ENCODE peak calls at places on chromosomes 13 and 19, in six cellular contexts. W is fibroblast of lung; A is fibroblast of the aortic adventitia; P is activated CD8-positive, alpha-beta memory T cell treated with anti-CD3 and anti-CD28 coated beads for 24 hours; J is activated CD4-positive, alpha-beta memory T cell treated with anti-CD3 and anti-CD28 coated beads, Interleukin-2, amount 10 ng/mL, durations not matched to agents 7 days and 5 days; N is body of pancreas. L is an unnamed sample.
A peak's percentile ranks its signal among the peaks of the same experiment; 100 is the strongest.

GRCh38 chr19:39362682-39363657 is 20.7 kb downstream of the SAMD4B start:
- DNase-seq in W (peak; percentile 77), A (peak; percentile 83), P (no peak), J (no peak), N (no peak), L (no peak)

GRCh38 chr19:49434907-49435577 is 6.3 kb downstream of the SLC17A7 start:
- DNase-seq in W (no peak), A (no peak), P (no peak), J (no peak), N (no peak), L (no peak)

GRCh38 chr13:113855012-113855921 is 8.6 kb downstream of the GAS6 start:
- DNase-seq in W (no peak), A (no peak), P (peak; percentile 54), J (no peak), N (no peak), L (peak; percentile 79)

GRCh38 chr13:60837806-60838205 is 440.8 kb downstream of the TDRD3 start:
- DNase-seq in W (peak; percentile 1), A (peak; percentile 53), P (no peak), J (no peak), N (no peak), L (no peak)

GRCh38 chr19:55014714-55015113 is 23.4 kb downstream of the GP6 start:
- DNase-seq in W (no peak), A (no peak), P (no peak), J (peak; percentile 27), N (no peak), L (no peak)

GRCh38 chr19:19543640-19544039 is 5.6 kb downstream of the CILP2 start:
- DNase-seq in W (no peak), A (no peak), P (no peak), J (no peak), N (no peak), L (no peak)

GRCh38 chr13:28327761-28328607 is 166.9 kb downstream of the FLT1 start:
- DNase-seq in W (no peak), A (peak; percentile 30), P (no peak), J (no peak), N (no peak), L (no peak)

GRCh38 chr19:16266586-16266942 is 58.1 kb upstream of the KLF2 start:
- DNase-seq in W (no peak), A (no peak), P (peak; percentile 76), J (peak; percentile 86), N (no peak), L (no peak)

GRCh38 chr19:29745253-29745652 is 30.2 kb upstream of the C19orf12 start:
- DNase-seq in W (no peak), A (no peak), P (no peak), J (no peak), N (no peak), L (no peak)

GRCh38 chr19:45767410-45767880 is 1.6 kb downstream of the SIX5 start:
- DNase-seq in W (peak; percentile 90), A (peak; percentile 85), P (no peak), J (no peak), N (peak; percentile 88), L (peak; percentile 69)

GRCh38 chr13:90320663-90321062 is 1026.8 kb upstream of the MIR17HG start:
- DNase-seq in W (no peak), A (no peak), P (no peak), J (no peak), N (no peak), L (no peak)

GRCh38 chr19:40921005-40921897 is 39.2 kb upstream of the CYP2A7 start:
- DNase-seq in W (peak; percentile 6), A (no peak), P (no peak), J (no peak), N (peak; percentile 73), L (peak; percentile 74)

GRCh38 chr19:35811317-35812219 is 1.1 kb downstream of the PRODH2 start:
- DNase-seq in W (no peak), A (no peak), P (no peak), J (no peak), N (no peak), L (no peak)

GRCh38 chr13:42275098-42275471 is 3.1 kb downstream of the AKAP11 start:
- DNase-seq in W (no peak), A (peak; percentile 25), P (no peak), J (no peak), N (no peak), L (no peak)

GRCh38 chr13:110635405-110636002 is 20.2 kb downstream of the NAXD start:
- DNase-seq in W (no peak), A (no peak), P (no peak), J (no peak), N (no peak), L (no peak)

GRCh38 chr19:54572696-54573311 is 786 bp upstream of the LILRA2 start:
- DNase-seq in W (no peak), A (no peak), P (no peak), J (no peak), N (no peak), L (no peak)

GRCh38 chr13:45623516-45624090 is 8.1 kb upstream of the ERICH6B start:
- DNase-seq in W (peak; percentile 36), A (peak; percentile 28), P (no peak), J (no peak), N (no peak), L (no peak)

GRCh38 chr19:48648134-48648533 is 2.1 kb upstream of the CA11 start:
- DNase-seq in W (no peak), A (no peak), P (no peak), J (no peak), N (no peak), L (no peak)

GRCh38 chr19:49515767-49516166 is 3.3 kb downstream of the FCGRT start:
- DNase-seq in W (peak; percentile 41), A (no peak), P (no peak), J (no peak), N (no peak), L (peak; percentile 53)

GRCh38 chr19:46783670-46784069 is 4.7 kb downstream of the SLC1A5 start:
- DNase-seq in W (no peak), A (no peak), P (no peak), J (no peak), N (no peak), L (no peak)

L was measured in mucosa of descending colon.